ENCODE peak calls at places on chromosomes 11 and 22, in nine cellular contexts. One of them, this sample, is unnamed.

GRCh38 chr22:33314316-33314715 is 256.1 kb upstream of the SYN3 start:
- DNase-seq in pancreas: no peak
- DNase-seq in IMR-90: no peak
- DNase-seq in activated CD8-positive, alpha-beta memory T cell treated with anti-CD3 and anti-CD28 coated beads, Interleukin-2, amount 50 U/mL, for 48 hours: no peak
- DNase-seq in CD8-positive, alpha-beta T cell: no peak
- DNase-seq in vagina: no peak
- DNase-seq in EH: no peak
- DNase-seq in astrocyte of the cerebellum: no peak
- DNase-seq in iris pigment epithelial cell: no peak
- DNase-seq in this sample: no peak

GRCh38 chr11:34904421-34904950 is 11.7 kb downstream of the APIP start:
- DNase-seq in pancreas: no peak
- DNase-seq in IMR-90: no peak
- DNase-seq in activated CD8-positive, alpha-beta memory T cell treated with anti-CD3 and anti-CD28 coated beads, Interleukin-2, amount 50 U/mL, for 48 hours: no peak
- DNase-seq in CD8-positive, alpha-beta T cell: no peak
- DNase-seq in vagina: no peak
- DNase-seq in EH: no peak
- DNase-seq in astrocyte of the cerebellum: no peak
- DNase-seq in iris pigment epithelial cell: no peak
- DNase-seq in this sample: no peak

GRCh38 chr22:49161002-49161850 is 666.4 kb downstream of the BRD1 start:
- DNase-seq in pancreas: no peak
- DNase-seq in IMR-90: no peak
- DNase-seq in activated CD8-positive, alpha-beta memory T cell treated with anti-CD3 and anti-CD28 coated beads, Interleukin-2, amount 50 U/mL, for 48 hours: no peak
- DNase-seq in CD8-positive, alpha-beta T cell: no peak
- DNase-seq in vagina: no peak
- DNase-seq in EH: no peak
- DNase-seq in astrocyte of the cerebellum: no peak
- DNase-seq in iris pigment epithelial cell: no peak
- DNase-seq in this sample: no peak

GRCh38 chr11:11975201-11976092 is 33.0 kb downstream of the DKK3 start:
- DNase-seq in pancreas: no peak
- DNase-seq in IMR-90: no peak
- DNase-seq in activated CD8-positive, alpha-beta memory T cell treated with anti-CD3 and anti-CD28 coated beads, Interleukin-2, amount 50 U/mL, for 48 hours: no peak
- DNase-seq in CD8-positive, alpha-beta T cell: no peak
- DNase-seq in vagina: peak
- DNase-seq in EH: peak
- DNase-seq in astrocyte of the cerebellum: no peak
- DNase-seq in iris pigment epithelial cell: no peak
- DNase-seq in this sample: no peak

GRCh38 chr22:37132773-37133172 is 16.9 kb downstream of the IL2RB start:
- DNase-seq in pancreas: no peak
- DNase-seq in IMR-90: no peak
- DNase-seq in activated CD8-positive, alpha-beta memory T cell treated with anti-CD3 and anti-CD28 coated beads, Interleukin-2, amount 50 U/mL, for 48 hours: no peak
- DNase-seq in CD8-positive, alpha-beta T cell: no peak
- DNase-seq in vagina: no peak
- DNase-seq in EH: no peak
- DNase-seq in astrocyte of the cerebellum: no peak
- DNase-seq in iris pigment epithelial cell: no peak
- DNase-seq in this sample: no peak

GRCh38 chr11:33868646-33869461 is 23.0 kb downstream of the LMO2 start:
- DNase-seq in pancreas: no peak
- DNase-seq in IMR-90: no peak
- DNase-seq in activated CD8-positive, alpha-beta memory T cell treated with anti-CD3 and anti-CD28 coated beads, Interleukin-2, amount 50 U/mL, for 48 hours: no peak
- DNase-seq in CD8-positive, alpha-beta T cell: no peak
- DNase-seq in vagina: peak
- DNase-seq in EH: no peak
- DNase-seq in astrocyte of the cerebellum: no peak
- DNase-seq in iris pigment epithelial cell: no peak
- DNase-seq in this sample: no peak

GRCh38 chr11:111918390-111919256 is at the start of gene C11orf52:
- DNase-seq in pancreas: peak
- DNase-seq in IMR-90: peak
- DNase-seq in activated CD8-positive, alpha-beta memory T cell treated with anti-CD3 and anti-CD28 coated beads, Interleukin-2, amount 50 U/mL, for 48 hours: no peak
- DNase-seq in CD8-positive, alpha-beta T cell: no peak
- DNase-seq in vagina: no peak
- DNase-seq in EH: peak
- DNase-seq in astrocyte of the cerebellum: no peak
- DNase-seq in iris pigment epithelial cell: peak
- DNase-seq in this sample: no peak

GRCh38 chr11:108967571-108967970 is 302.7 kb downstream of the DDX10 start:
- DNase-seq in pancreas: no peak
- DNase-seq in IMR-90: no peak
- DNase-seq in activated CD8-positive, alpha-beta memory T cell treated with anti-CD3 and anti-CD28 coated beads, Interleukin-2, amount 50 U/mL, for 48 hours: no peak
- DNase-seq in CD8-positive, alpha-beta T cell: no peak
- DNase-seq in vagina: no peak
- DNase-seq in EH: peak
- DNase-seq in astrocyte of the cerebellum: no peak
- DNase-seq in iris pigment epithelial cell: no peak
- DNase-seq in this sample: no peak

GRCh38 chr11:133597236-133597635 is 64.9 kb upstream of the OPCML start:
- DNase-seq in pancreas: no peak
- DNase-seq in IMR-90: no peak
- DNase-seq in activated CD8-positive, alpha-beta memory T cell treated with anti-CD3 and anti-CD28 coated beads, Interleukin-2, amount 50 U/mL, for 48 hours: no peak
- DNase-seq in CD8-positive, alpha-beta T cell: no peak
- DNase-seq in vagina: no peak
- DNase-seq in EH: no peak
- DNase-seq in astrocyte of the cerebellum: no peak
- DNase-seq in iris pigment epithelial cell: no peak
- DNase-seq in this sample: no peak

GRCh38 chr11:45815747-45816146 is 10.8 kb downstream of the SLC35C1 start:
- DNase-seq in pancreas: no peak
- DNase-seq in IMR-90: peak
- DNase-seq in activated CD8-positive, alpha-beta memory T cell treated with anti-CD3 and anti-CD28 coated beads, Interleukin-2, amount 50 U/mL, for 48 hours: no peak
- DNase-seq in CD8-positive, alpha-beta T cell: no peak
- DNase-seq in vagina: no peak
- DNase-seq in EH: peak
- DNase-seq in astrocyte of the cerebellum: no peak
- DNase-seq in iris pigment epithelial cell: no peak
- DNase-seq in this sample: no peak

GRCh38 chr11:114815176-114815575 is 136.8 kb downstream of the NXPE2 start:
- DNase-seq in pancreas: no peak
- DNase-seq in IMR-90: no peak
- DNase-seq in activated CD8-positive, alpha-beta memory T cell treated with anti-CD3 and anti-CD28 coated beads, Interleukin-2, amount 50 U/mL, for 48 hours: no peak
- DNase-seq in CD8-positive, alpha-beta T cell: no peak
- DNase-seq in vagina: no peak
- DNase-seq in EH: no peak
- DNase-seq in astrocyte of the cerebellum: no peak
- DNase-seq in iris pigment epithelial cell: no peak
- DNase-seq in this sample: no peak

GRCh38 chr22:28911777-28912669 is 28.7 kb downstream of the ZNRF3 start:
- DNase-seq in pancreas: no peak
- DNase-seq in IMR-90: peak
- DNase-seq in activated CD8-positive, alpha-beta memory T cell treated with anti-CD3 and anti-CD28 coated beads, Interleukin-2, amount 50 U/mL, for 48 hours: no peak
- DNase-seq in CD8-positive, alpha-beta T cell: no peak
- DNase-seq in vagina: no peak
- DNase-seq in EH: peak
- DNase-seq in astrocyte of the cerebellum: peak
- DNase-seq in iris pigment epithelial cell: peak
- DNase-seq in this sample: no peak

GRCh38 chr11:70530629-70531185 is 132.4 kb downstream of the CTTN start:
- DNase-seq in pancreas: no peak
- DNase-seq in IMR-90: no peak
- DNase-seq in activated CD8-positive, alpha-beta memory T cell treated with anti-CD3 and anti-CD28 coated beads, Interleukin-2, amount 50 U/mL, for 48 hours: no peak
- DNase-seq in CD8-positive, alpha-beta T cell: no peak
- DNase-seq in vagina: no peak
- DNase-seq in EH: no peak
- DNase-seq in astrocyte of the cerebellum: no peak
- DNase-seq in iris pigment epithelial cell: no peak
- DNase-seq in this sample: no peak

GRCh38 chr22:49363526-49364230 is 464.0 kb downstream of the BRD1 start:
- DNase-seq in pancreas: no peak
- DNase-seq in IMR-90: no peak
- DNase-seq in activated CD8-positive, alpha-beta memory T cell treated with anti-CD3 and anti-CD28 coated beads, Interleukin-2, amount 50 U/mL, for 48 hours: peak
- DNase-seq in CD8-positive, alpha-beta T cell: no peak
- DNase-seq in vagina: no peak
- DNase-seq in EH: no peak
- DNase-seq in astrocyte of the cerebellum: no peak
- DNase-seq in iris pigment epithelial cell: no peak
- DNase-seq in this sample: no peak

GRCh38 chr11:76234704-76235232 is 28.5 kb upstream of the WNT11 start:
- DNase-seq in pancreas: peak
- DNase-seq in IMR-90: no peak
- DNase-seq in activated CD8-positive, alpha-beta memory T cell treated with anti-CD3 and anti-CD28 coated beads, Interleukin-2, amount 50 U/mL, for 48 hours: peak
- DNase-seq in CD8-positive, alpha-beta T cell: no peak
- DNase-seq in vagina: peak
- DNase-seq in EH: no peak
- DNase-seq in astrocyte of the cerebellum: no peak
- DNase-seq in iris pigment epithelial cell: peak
- DNase-seq in this sample: no peak

GRCh38 chr11:10604340-10604748 is 35.9 kb upstream of the LYVE1 start:
- DNase-seq in pancreas: no peak
- DNase-seq in IMR-90: peak
- DNase-seq in activated CD8-positive, alpha-beta memory T cell treated with anti-CD3 and anti-CD28 coated beads, Interleukin-2, amount 50 U/mL, for 48 hours: no peak
- DNase-seq in CD8-positive, alpha-beta T cell: no peak
- DNase-seq in vagina: peak
- DNase-seq in EH: peak
- DNase-seq in astrocyte of the cerebellum: no peak
- DNase-seq in iris pigment epithelial cell: peak
- DNase-seq in this sample: no peak

GRCh38 chr11:2795491-2795991 is 90.0 kb downstream of the CDKN1C start:
- DNase-seq in pancreas: peak
- DNase-seq in IMR-90: no peak
- DNase-seq in activated CD8-positive, alpha-beta memory T cell treated with anti-CD3 and anti-CD28 coated beads, Interleukin-2, amount 50 U/mL, for 48 hours: no peak
- DNase-seq in CD8-positive, alpha-beta T cell: no peak
- DNase-seq in vagina: peak
- DNase-seq in EH: no peak
- DNase-seq in astrocyte of the cerebellum: no peak
- DNase-seq in iris pigment epithelial cell: no peak
- DNase-seq in this sample: no peak

GRCh38 chr22:41132555-41132954 is 40.2 kb downstream of the EP300 start:
- DNase-seq in pancreas: no peak
- DNase-seq in IMR-90: peak
- DNase-seq in activated CD8-positive, alpha-beta memory T cell treated with anti-CD3 and anti-CD28 coated beads, Interleukin-2, amount 50 U/mL, for 48 hours: no peak
- DNase-seq in CD8-positive, alpha-beta T cell: no peak
- DNase-seq in vagina: no peak
- DNase-seq in EH: peak
- DNase-seq in astrocyte of the cerebellum: no peak
- DNase-seq in iris pigment epithelial cell: no peak
- DNase-seq in this sample: no peak

GRCh38 chr11:125423247-125423849 is 72.7 kb downstream of the FEZ1 start:
- DNase-seq in pancreas: no peak
- DNase-seq in IMR-90: no peak
- DNase-seq in activated CD8-positive, alpha-beta memory T cell treated with anti-CD3 and anti-CD28 coated beads, Interleukin-2, amount 50 U/mL, for 48 hours: no peak
- DNase-seq in CD8-positive, alpha-beta T cell: no peak
- DNase-seq in vagina: no peak
- DNase-seq in EH: no peak
- DNase-seq in astrocyte of the cerebellum: no peak
- DNase-seq in iris pigment epithelial cell: no peak
- DNase-seq in this sample: no peak

GRCh38 chr11:65859812-65860277 is 388 bp upstream of the MUS81 start:
- DNase-seq in pancreas: peak
- DNase-seq in IMR-90: no peak
- DNase-seq in activated CD8-positive, alpha-beta memory T cell treated with anti-CD3 and anti-CD28 coated beads, Interleukin-2, amount 50 U/mL, for 48 hours: peak
- DNase-seq in CD8-positive, alpha-beta T cell: no peak
- DNase-seq in vagina: no peak
- DNase-seq in EH: no peak
- DNase-seq in astrocyte of the cerebellum: no peak
- DNase-seq in iris pigment epithelial cell: no peak
- DNase-seq in this sample: peak

GRCh38 chr11:10592331-10592730 is 23.9 kb upstream of the LYVE1 start:
- DNase-seq in pancreas: no peak
- DNase-seq in IMR-90: peak
- DNase-seq in activated CD8-positive, alpha-beta memory T cell treated with anti-CD3 and anti-CD28 coated beads, Interleukin-2, amount 50 U/mL, for 48 hours: no peak
- DNase-seq in CD8-positive, alpha-beta T cell: no peak
- DNase-seq in vagina: no peak
- DNase-seq in EH: peak
- DNase-seq in astrocyte of the cerebellum: peak
- DNase-seq in iris pigment epithelial cell: peak
- DNase-seq in this sample: no peak

GRCh38 chr11:16261836-16262644 is 94.3 kb downstream of the SOX6 start:
- DNase-seq in pancreas: no peak
- DNase-seq in IMR-90: no peak
- DNase-seq in activated CD8-positive, alpha-beta memory T cell treated with anti-CD3 and anti-CD28 coated beads, Interleukin-2, amount 50 U/mL, for 48 hours: no peak
- DNase-seq in CD8-positive, alpha-beta T cell: no peak
- DNase-seq in vagina: no peak
- DNase-seq in EH: no peak
- DNase-seq in astrocyte of the cerebellum: no peak
- DNase-seq in iris pigment epithelial cell: no peak
- DNase-seq in this sample: no peak

GRCh38 chr11:104984818-104985217 is 16.4 kb upstream of the CASP4 start:
- DNase-seq in pancreas: no peak
- DNase-seq in IMR-90: peak
- DNase-seq in activated CD8-positive, alpha-beta memory T cell treated with anti-CD3 and anti-CD28 coated beads, Interleukin-2, amount 50 U/mL, for 48 hours: no peak
- DNase-seq in CD8-positive, alpha-beta T cell: no peak
- DNase-seq in vagina: no peak
- DNase-seq in EH: no peak
- DNase-seq in astrocyte of the cerebellum: no peak
- DNase-seq in iris pigment epithelial cell: no peak
- DNase-seq in this sample: no peak

GRCh38 chr11:86438685-86439084 is 64.0 kb downstream of the CCDC81 start:
- DNase-seq in pancreas: no peak
- DNase-seq in IMR-90: peak
- DNase-seq in activated CD8-positive, alpha-beta memory T cell treated with anti-CD3 and anti-CD28 coated beads, Interleukin-2, amount 50 U/mL, for 48 hours: no peak
- DNase-seq in CD8-positive, alpha-beta T cell: no peak
- DNase-seq in vagina: no peak
- DNase-seq in EH: peak
- DNase-seq in astrocyte of the cerebellum: no peak
- DNase-seq in iris pigment epithelial cell: peak
- DNase-seq in this sample: no peak

GRCh38 chr11:100719809-100720221 is 32.7 kb downstream of the ARHGAP42 start:
- DNase-seq in pancreas: peak
- DNase-seq in IMR-90: peak
- DNase-seq in activated CD8-positive, alpha-beta memory T cell treated with anti-CD3 and anti-CD28 coated beads, Interleukin-2, amount 50 U/mL, for 48 hours: no peak
- DNase-seq in CD8-positive, alpha-beta T cell: no peak
- DNase-seq in vagina: no peak
- DNase-seq in EH: peak
- DNase-seq in astrocyte of the cerebellum: peak
- DNase-seq in iris pigment epithelial cell: peak
- DNase-seq in this sample: no peak

GRCh38 chr11:68914761-68915160 is 11.1 kb downstream of the IGHMBP2 start:
- DNase-seq in pancreas: no peak
- DNase-seq in IMR-90: no peak
- DNase-seq in activated CD8-positive, alpha-beta memory T cell treated with anti-CD3 and anti-CD28 coated beads, Interleukin-2, amount 50 U/mL, for 48 hours: no peak
- DNase-seq in CD8-positive, alpha-beta T cell: no peak
- DNase-seq in vagina: no peak
- DNase-seq in EH: no peak
- DNase-seq in astrocyte of the cerebellum: no peak
- DNase-seq in iris pigment epithelial cell: no peak
- DNase-seq in this sample: no peak

GRCh38 chr11:65663634-65664200 is 1.0 kb upstream of the RELA start:
- DNase-seq in pancreas: peak
- DNase-seq in IMR-90: peak
- DNase-seq in activated CD8-positive, alpha-beta memory T cell treated with anti-CD3 and anti-CD28 coated beads, Interleukin-2, amount 50 U/mL, for 48 hours: peak
- DNase-seq in CD8-positive, alpha-beta T cell: no peak
- DNase-seq in vagina: peak
- DNase-seq in EH: peak
- DNase-seq in astrocyte of the cerebellum: no peak
- DNase-seq in iris pigment epithelial cell: peak
- DNase-seq in this sample: no peak

GRCh38 chr11:6637871-6638270 is 17.7 kb downstream of the DCHS1 start:
- DNase-seq in pancreas: peak
- DNase-seq in IMR-90: peak
- DNase-seq in activated CD8-positive, alpha-beta memory T cell treated with anti-CD3 and anti-CD28 coated beads, Interleukin-2, amount 50 U/mL, for 48 hours: no peak
- DNase-seq in CD8-positive, alpha-beta T cell: no peak
- DNase-seq in vagina: no peak
- DNase-seq in EH: peak
- DNase-seq in astrocyte of the cerebellum: peak
- DNase-seq in iris pigment epithelial cell: peak
- DNase-seq in this sample: no peak

GRCh38 chr11:47918882-47919495 is 61.4 kb upstream of the PTPRJ start:
- DNase-seq in pancreas: no peak
- DNase-seq in IMR-90: peak
- DNase-seq in activated CD8-positive, alpha-beta memory T cell treated with anti-CD3 and anti-CD28 coated beads, Interleukin-2, amount 50 U/mL, for 48 hours: no peak
- DNase-seq in CD8-positive, alpha-beta T cell: no peak
- DNase-seq in vagina: no peak
- DNase-seq in EH: peak
- DNase-seq in astrocyte of the cerebellum: no peak
- DNase-seq in iris pigment epithelial cell: peak
- DNase-seq in this sample: no peak

GRCh38 chr11:71539017-71539416 is 1.2 kb downstream of the KRTAP5-8 start:
- DNase-seq in pancreas: no peak
- DNase-seq in IMR-90: no peak
- DNase-seq in activated CD8-positive, alpha-beta memory T cell treated with anti-CD3 and anti-CD28 coated beads, Interleukin-2, amount 50 U/mL, for 48 hours: no peak
- DNase-seq in CD8-positive, alpha-beta T cell: no peak
- DNase-seq in vagina: no peak
- DNase-seq in EH: no peak
- DNase-seq in astrocyte of the cerebellum: no peak
- DNase-seq in iris pigment epithelial cell: no peak
- DNase-seq in this sample: no peak

GRCh38 chr11:69828971-69829344 is 9.7 kb upstream of the FGF3 start:
- DNase-seq in pancreas: no peak
- DNase-seq in IMR-90: no peak
- DNase-seq in activated CD8-positive, alpha-beta memory T cell treated with anti-CD3 and anti-CD28 coated beads, Interleukin-2, amount 50 U/mL, for 48 hours: no peak
- DNase-seq in CD8-positive, alpha-beta T cell: no peak
- DNase-seq in vagina: no peak
- DNase-seq in EH: no peak
- DNase-seq in astrocyte of the cerebellum: no peak
- DNase-seq in iris pigment epithelial cell: no peak
- DNase-seq in this sample: no peak

This sample was measured in activated gamma-delta T cell treated with anti-CD3 and anti-CD28 coated beads, Interleukin-2, amount 50 U/mL, for 16 hours.